ENCODE peak calls at places on chromosomes 16 and 17, in four cellular contexts. One of them, this sample, is unnamed.

GRCh38 chr16:49923411-49923810 is 67.5 kb upstream of the ZNF423 start:
- DNase-seq in HFFc6: no peak
- DNase-seq in GM10248: no peak
- DNase-seq in WTC11: no peak
- DNase-seq in this sample: no peak

GRCh38 chr16:83530293-83530692 is 277.5 kb upstream of the HSBP1 start:
- DNase-seq in HFFc6: peak
- DNase-seq in GM10248: no peak
- DNase-seq in WTC11: no peak
- DNase-seq in this sample: peak

GRCh38 chr17:28997811-28998210 is 8.0 kb downstream of the SEZ6 start:
- DNase-seq in HFFc6: no peak
- DNase-seq in WTC11: no peak
- DNase-seq in GM10248: no peak
- DNase-seq in this sample: no peak

GRCh38 chr17:61395409-61395982 is 4.1 kb upstream of the TBX2 start:
- DNase-seq in HFFc6: no peak
- DNase-seq in GM10248: no peak
- DNase-seq in WTC11: peak
- DNase-seq in this sample: no peak

GRCh38 chr16:27736431-27736830 is 186.5 kb downstream of the KATNIP start:
- DNase-seq in GM10248: no peak
- DNase-seq in HFFc6: no peak
- DNase-seq in WTC11: no peak
- DNase-seq in this sample: no peak

GRCh38 chr17:49231563-49231894 is 942 bp upstream of the PHOSPHO1 start:
- DNase-seq in WTC11: no peak
- DNase-seq in GM10248: no peak
- DNase-seq in HFFc6: no peak
- DNase-seq in this sample: no peak

GRCh38 chr17:29085223-29085622 is 42.3 kb downstream of the PIPOX start:
- DNase-seq in WTC11: no peak
- DNase-seq in HFFc6: no peak
- DNase-seq in GM10248: no peak
- DNase-seq in this sample: no peak

GRCh38 chr16:21563676-21564075 is 35.7 kb upstream of the METTL9 start:
- DNase-seq in HFFc6: no peak
- DNase-seq in WTC11: no peak
- DNase-seq in GM10248: no peak
- DNase-seq in this sample: no peak

GRCh38 chr17:76678330-76678729 is 32.4 kb downstream of the MXRA7 start:
- DNase-seq in GM10248: no peak
- DNase-seq in WTC11: no peak
- DNase-seq in HFFc6: no peak
- DNase-seq in this sample: no peak

GRCh38 chr16:87463722-87464690 is 28.8 kb downstream of the ZCCHC14 start:
- DNase-seq in WTC11: no peak
- DNase-seq in GM10248: peak
- DNase-seq in HFFc6: peak
- DNase-seq in this sample: no peak

GRCh38 chr17:72756256-72756655 is 336.2 kb downstream of the SLC39A11 start:
- DNase-seq in HFFc6: no peak
- DNase-seq in WTC11: no peak
- DNase-seq in GM10248: no peak
- DNase-seq in this sample: no peak

GRCh38 chr17:78839173-78839761 is 1.3 kb downstream of the USP36 start:
- DNase-seq in HFFc6: peak
- DNase-seq in WTC11: no peak
- DNase-seq in GM10248: no peak
- DNase-seq in this sample: no peak

GRCh38 chr16:19307587-19308241 is 22.2 kb downstream of the CLEC19A start:
- DNase-seq in WTC11: peak
- DNase-seq in HFFc6: no peak
- DNase-seq in GM10248: no peak
- DNase-seq in this sample: no peak

GRCh38 chr16:19305443-19305842 is 19.9 kb downstream of the CLEC19A start:
- DNase-seq in GM10248: no peak
- DNase-seq in WTC11: no peak
- DNase-seq in HFFc6: no peak
- DNase-seq in this sample: no peak

GRCh38 chr16:19308392-19308791 is 22.9 kb downstream of the CLEC19A start:
- DNase-seq in HFFc6: no peak
- DNase-seq in WTC11: no peak
- DNase-seq in GM10248: no peak
- DNase-seq in this sample: no peak

GRCh38 chr16:19304670-19305240 is 19.2 kb downstream of the CLEC19A start:
- DNase-seq in WTC11: no peak
- DNase-seq in HFFc6: no peak
- DNase-seq in GM10248: no peak
- DNase-seq in this sample: no peak

GRCh38 chr16:19309178-19309577 is 23.6 kb downstream of the CLEC19A start:
- DNase-seq in GM10248: no peak
- DNase-seq in HFFc6: no peak
- DNase-seq in WTC11: no peak
- DNase-seq in this sample: no peak
- TF ChIP-seq CTCF in GM10248: no peak
- TF ChIP-seq CTCF in HFFc6: no peak
- TF ChIP-seq CTCF in WTC11: no peak
- TF ChIP-seq CTCF in this sample: no peak

GRCh38 chr16:1580256-1580655 is 31.6 kb downstream of the IFT140 start:
- DNase-seq in WTC11: no peak
- DNase-seq in GM10248: no peak
- DNase-seq in HFFc6: no peak
- DNase-seq in this sample: no peak

GRCh38 chr16:1581804-1582203 is 30.1 kb downstream of the IFT140 start:
- DNase-seq in WTC11: no peak
- DNase-seq in HFFc6: no peak
- DNase-seq in GM10248: no peak
- DNase-seq in this sample: no peak

GRCh38 chr16:1580956-1581355 is 30.9 kb downstream of the IFT140 start:
- DNase-seq in WTC11: no peak
- DNase-seq in GM10248: no peak
- DNase-seq in HFFc6: no peak
- DNase-seq in this sample: no peak

GRCh38 chr16:1584926-1585487 is 26.9 kb downstream of the IFT140 start:
- DNase-seq in HFFc6: no peak
- DNase-seq in WTC11: no peak
- DNase-seq in GM10248: no peak
- DNase-seq in this sample: no peak

DNA sequence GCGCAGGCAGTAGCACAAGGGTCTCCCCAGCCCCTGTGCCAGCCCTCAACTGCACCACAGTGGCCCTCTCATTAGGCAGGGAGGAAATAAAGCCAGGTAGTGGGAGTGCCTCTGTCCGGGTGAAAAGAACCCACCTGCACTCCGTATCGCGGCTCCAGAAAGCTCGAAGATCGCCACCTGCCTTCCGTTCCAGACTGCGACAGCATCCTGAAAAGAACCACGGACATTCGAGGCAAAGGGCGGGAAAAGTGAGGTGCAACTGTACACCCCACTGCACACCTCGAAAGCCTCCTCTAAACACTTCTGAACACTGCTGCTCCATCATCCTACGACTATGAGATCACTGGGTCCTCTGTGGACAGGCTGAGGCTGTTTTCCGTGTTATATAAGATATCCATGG is 28.7 kb downstream of the IFT140 start:
- DNase-seq in GM10248: no peak
- DNase-seq in HFFc6: no peak
- DNase-seq in WTC11: no peak
- DNase-seq in this sample: no peak
- TF ChIP-seq CTCF in GM10248: no peak
- TF ChIP-seq CTCF in HFFc6: peak
- TF ChIP-seq CTCF in WTC11: no peak
- TF ChIP-seq CTCF in this sample: no peak

GRCh38 chr16:228917-229730 is at the start of gene LUC7L:
- DNase-seq in WTC11: peak
- DNase-seq in HFFc6: peak
- DNase-seq in GM10248: peak
- DNase-seq in this sample: no peak

GRCh38 chr16:229731-230281 is 557 bp upstream of the LUC7L start:
- DNase-seq in HFFc6: no peak
- DNase-seq in GM10248: no peak
- DNase-seq in WTC11: no peak
- DNase-seq in this sample: no peak

GRCh38 chr16:230949-231348 is 1.7 kb upstream of the LUC7L start:
- DNase-seq in HFFc6: no peak
- DNase-seq in WTC11: no peak
- DNase-seq in GM10248: no peak
- DNase-seq in this sample: no peak

GRCh38 chr16:239948-240277 is 5.3 kb downstream of the FAM234A start:
- DNase-seq in GM10248: no peak
- DNase-seq in WTC11: no peak
- DNase-seq in HFFc6: no peak
- DNase-seq in this sample: no peak

DNA sequence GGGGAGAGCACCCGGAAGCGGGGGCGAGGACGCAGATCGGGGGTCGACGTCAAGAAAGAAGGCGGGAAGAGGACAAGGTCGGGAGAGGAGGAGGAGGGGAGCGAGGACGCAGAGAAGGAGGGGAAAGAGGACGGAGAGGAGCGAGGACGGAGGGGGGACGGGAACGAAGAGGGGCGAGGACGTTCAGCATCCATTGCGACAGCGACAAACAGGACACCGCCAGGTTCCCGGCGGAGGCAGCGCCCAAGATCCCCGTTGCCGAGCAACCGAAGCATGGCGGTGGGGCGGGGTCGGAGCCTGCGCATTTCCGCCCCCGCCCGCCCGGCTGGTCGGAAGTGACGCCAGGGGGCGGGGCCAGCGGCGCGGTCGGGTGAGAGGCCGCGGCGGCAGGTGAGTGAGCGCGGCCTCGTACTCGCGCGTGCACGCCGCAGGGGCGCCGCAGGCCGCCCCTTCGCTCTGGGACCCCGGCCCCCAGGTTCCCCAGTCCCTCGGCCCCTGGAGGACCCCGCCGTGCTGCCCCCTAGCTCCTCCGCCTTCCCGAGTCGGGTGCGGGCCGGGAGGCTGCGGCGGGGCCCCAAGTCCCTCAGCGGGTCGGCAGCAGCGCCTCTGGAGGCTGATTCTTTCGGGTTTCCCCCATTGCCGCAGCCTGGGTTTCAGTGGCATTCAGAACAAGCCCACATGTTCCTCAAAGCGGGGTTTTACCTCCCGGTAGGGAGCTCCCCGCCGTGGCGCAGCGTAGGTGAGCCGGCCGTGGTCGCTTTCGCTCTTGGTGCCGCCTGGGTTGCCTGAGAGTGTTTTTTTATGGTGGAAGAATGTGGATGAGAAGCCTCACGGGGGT is at the start of gene FAM234A:
- DNase-seq in HFFc6: peak
- DNase-seq in GM10248: peak
- DNase-seq in WTC11: peak
- DNase-seq in this sample: peak
- TF ChIP-seq CTCF in HFFc6: peak
- TF ChIP-seq CTCF in GM10248: peak
- TF ChIP-seq CTCF in WTC11: no peak
- TF ChIP-seq CTCF in this sample: peak

GRCh38 chr17:8890671-8891070 is 23.2 kb upstream of the PIK3R6 start:
- DNase-seq in WTC11: no peak
- DNase-seq in HFFc6: no peak
- DNase-seq in GM10248: no peak
- DNase-seq in this sample: no peak
- TF ChIP-seq CTCF in WTC11: no peak
- TF ChIP-seq CTCF in HFFc6: no peak
- TF ChIP-seq CTCF in GM10248: no peak
- TF ChIP-seq CTCF in this sample: no peak

DNA sequence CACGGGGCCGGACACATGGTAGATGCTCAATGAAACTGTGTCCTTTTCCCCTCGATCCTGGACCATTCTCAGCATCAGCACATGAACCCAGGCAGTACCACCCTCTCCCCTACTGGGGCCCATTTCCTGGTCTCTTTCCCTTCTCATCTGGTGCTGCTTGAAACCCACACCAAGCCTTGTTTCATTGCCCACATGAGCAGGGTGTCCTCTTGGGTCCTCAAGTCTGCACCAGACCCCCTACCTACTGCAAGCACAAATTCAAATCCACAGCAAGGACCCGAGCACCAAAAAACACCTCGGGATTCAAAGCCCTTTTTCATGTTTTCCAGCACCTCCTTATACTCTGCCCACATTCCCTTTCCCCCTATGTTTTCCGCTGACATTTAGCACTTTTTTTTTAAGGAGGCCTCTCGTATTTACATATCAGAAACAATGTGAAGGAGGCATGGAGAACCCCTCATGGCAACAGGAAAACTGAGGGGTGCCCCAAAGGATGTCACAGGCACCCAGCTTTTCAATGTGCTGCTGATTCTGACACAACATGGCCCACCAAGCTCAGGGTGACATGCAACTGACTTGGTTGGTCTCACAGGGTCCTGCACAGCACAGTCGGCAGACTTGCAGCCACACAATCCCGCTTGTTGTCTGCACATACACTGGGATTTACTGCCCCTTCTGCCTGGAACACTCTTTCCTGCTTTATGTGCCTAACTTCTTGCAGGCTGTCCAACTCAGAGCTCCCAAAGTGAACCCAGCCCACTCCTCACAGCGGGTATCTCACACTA is 4.6 kb upstream of the CCL1 start:
- DNase-seq in WTC11: no peak
- DNase-seq in HFFc6: no peak
- DNase-seq in GM10248: no peak
- DNase-seq in this sample: no peak
- TF ChIP-seq CTCF in WTC11: no peak
- TF ChIP-seq CTCF in HFFc6: no peak
- TF ChIP-seq CTCF in GM10248: no peak
- TF ChIP-seq CTCF in this sample: no peak

GRCh38 chr17:15973016-15973415 is 26.5 kb downstream of the ZSWIM7 start:
- DNase-seq in GM10248: no peak
- DNase-seq in WTC11: no peak
- DNase-seq in HFFc6: no peak
- DNase-seq in this sample: no peak
- TF ChIP-seq CTCF in GM10248: no peak
- TF ChIP-seq CTCF in WTC11: no peak
- TF ChIP-seq CTCF in HFFc6: no peak
- TF ChIP-seq CTCF in this sample: no peak

GRCh38 chr16:81265658-81266451 is 27.4 kb downstream of the BCO1 start:
- DNase-seq in HFFc6: no peak
- DNase-seq in GM10248: no peak
- DNase-seq in WTC11: no peak
- DNase-seq in this sample: peak

GRCh38 chr16:81264386-81264785 is 25.9 kb downstream of the BCO1 start:
- DNase-seq in GM10248: no peak
- DNase-seq in HFFc6: no peak
- DNase-seq in WTC11: no peak
- DNase-seq in this sample: no peak

GRCh38 chr16:81261049-81261648 is 22.7 kb downstream of the BCO1 start:
- DNase-seq in GM10248: peak
- DNase-seq in WTC11: peak
- DNase-seq in HFFc6: no peak
- DNase-seq in this sample: no peak

GRCh38 chr16:81265052-81265451 is 26.6 kb downstream of the BCO1 start:
- DNase-seq in GM10248: no peak
- DNase-seq in HFFc6: no peak
- DNase-seq in WTC11: no peak
- DNase-seq in this sample: no peak

GRCh38 chr16:81263470-81264200 is 25.1 kb downstream of the BCO1 start:
- DNase-seq in GM10248: no peak
- DNase-seq in HFFc6: peak
- DNase-seq in WTC11: no peak
- DNase-seq in this sample: no peak
- TF ChIP-seq CTCF in GM10248: no peak
- TF ChIP-seq CTCF in HFFc6: peak
- TF ChIP-seq CTCF in WTC11: no peak
- TF ChIP-seq CTCF in this sample: no peak